ENCODE peak calls at places on chromosomes 7 and 10, in six cellular contexts. One of them, this sample, is unnamed.
A peak's percentile ranks its signal among the peaks of the same experiment; 100 is the strongest.

GRCh38 chr7:105389090-105389650 is 449 bp upstream of the SRPK2 start:
- DNase-seq in A172: peak; percentile 62
- DNase-seq in central memory CD4-positive, alpha-beta T cell: peak; percentile 24
- DNase-seq in GM03348: peak; percentile 83
- DNase-seq in stimulated activated CD8-positive, alpha-beta memory T cell treated with anti-CD3 and anti-CD28 coated beads, Interleukin-15, amount 100 ng/mL, for 1 hour: no peak
- DNase-seq in stimulated activated CD4-positive, alpha-beta T cell treated with anti-CD3 and anti-CD28 coated beads, Interleukin-4, amount 100 ng/mL, for 1 hour: no peak
- DNase-seq in this sample: no peak

GRCh38 chr7:96093435-96093834 is 228.5 kb downstream of the SLC25A13 start:
- DNase-seq in GM03348: peak; percentile 57
- DNase-seq in stimulated activated CD8-positive, alpha-beta memory T cell treated with anti-CD3 and anti-CD28 coated beads, Interleukin-15, amount 100 ng/mL, for 1 hour: no peak
- DNase-seq in central memory CD4-positive, alpha-beta T cell: no peak
- DNase-seq in stimulated activated CD4-positive, alpha-beta T cell treated with anti-CD3 and anti-CD28 coated beads, Interleukin-4, amount 100 ng/mL, for 1 hour: no peak
- DNase-seq in A172: peak; percentile 63
- DNase-seq in this sample: no peak

GRCh38 chr10:129526943-129527342 is 59.9 kb downstream of the MGMT start:
- DNase-seq in GM03348: no peak
- DNase-seq in stimulated activated CD4-positive, alpha-beta T cell treated with anti-CD3 and anti-CD28 coated beads, Interleukin-4, amount 100 ng/mL, for 1 hour: no peak
- DNase-seq in A172: no peak
- DNase-seq in central memory CD4-positive, alpha-beta T cell: no peak
- DNase-seq in stimulated activated CD8-positive, alpha-beta memory T cell treated with anti-CD3 and anti-CD28 coated beads, Interleukin-15, amount 100 ng/mL, for 1 hour: no peak
- DNase-seq in this sample: no peak

GRCh38 chr10:115989621-115990020 is 283.4 kb downstream of the GFRA1 start:
- DNase-seq in A172: no peak
- DNase-seq in stimulated activated CD8-positive, alpha-beta memory T cell treated with anti-CD3 and anti-CD28 coated beads, Interleukin-15, amount 100 ng/mL, for 1 hour: no peak
- DNase-seq in stimulated activated CD4-positive, alpha-beta T cell treated with anti-CD3 and anti-CD28 coated beads, Interleukin-4, amount 100 ng/mL, for 1 hour: no peak
- DNase-seq in central memory CD4-positive, alpha-beta T cell: no peak
- DNase-seq in GM03348: no peak
- DNase-seq in this sample: no peak

GRCh38 chr7:100407285-100408180 is 21.0 kb downstream of the ZCWPW1 start:
- DNase-seq in stimulated activated CD8-positive, alpha-beta memory T cell treated with anti-CD3 and anti-CD28 coated beads, Interleukin-15, amount 100 ng/mL, for 1 hour: no peak
- DNase-seq in A172: peak; percentile 82
- DNase-seq in GM03348: peak; percentile 82
- DNase-seq in central memory CD4-positive, alpha-beta T cell: peak; percentile 49
- DNase-seq in stimulated activated CD4-positive, alpha-beta T cell treated with anti-CD3 and anti-CD28 coated beads, Interleukin-4, amount 100 ng/mL, for 1 hour: peak; percentile 12
- DNase-seq in this sample: peak; percentile 44

GRCh38 chr7:55568613-55569268 is 3.6 kb downstream of the VOPP1 start:
- DNase-seq in A172: no peak
- DNase-seq in GM03348: no peak
- DNase-seq in stimulated activated CD8-positive, alpha-beta memory T cell treated with anti-CD3 and anti-CD28 coated beads, Interleukin-15, amount 100 ng/mL, for 1 hour: no peak
- DNase-seq in stimulated activated CD4-positive, alpha-beta T cell treated with anti-CD3 and anti-CD28 coated beads, Interleukin-4, amount 100 ng/mL, for 1 hour: no peak
- DNase-seq in central memory CD4-positive, alpha-beta T cell: no peak
- DNase-seq in this sample: no peak

GRCh38 chr10:132199854-132200311 is 13.1 kb downstream of the DPYSL4 start:
- DNase-seq in GM03348: no peak
- DNase-seq in stimulated activated CD4-positive, alpha-beta T cell treated with anti-CD3 and anti-CD28 coated beads, Interleukin-4, amount 100 ng/mL, for 1 hour: no peak
- DNase-seq in stimulated activated CD8-positive, alpha-beta memory T cell treated with anti-CD3 and anti-CD28 coated beads, Interleukin-15, amount 100 ng/mL, for 1 hour: no peak
- DNase-seq in central memory CD4-positive, alpha-beta T cell: no peak
- DNase-seq in A172: no peak
- DNase-seq in this sample: no peak

GRCh38 chr7:120272896-120273475 is at the start of gene KCND2:
- DNase-seq in stimulated activated CD4-positive, alpha-beta T cell treated with anti-CD3 and anti-CD28 coated beads, Interleukin-4, amount 100 ng/mL, for 1 hour: no peak
- DNase-seq in central memory CD4-positive, alpha-beta T cell: no peak
- DNase-seq in A172: no peak
- DNase-seq in stimulated activated CD8-positive, alpha-beta memory T cell treated with anti-CD3 and anti-CD28 coated beads, Interleukin-15, amount 100 ng/mL, for 1 hour: no peak
- DNase-seq in GM03348: peak; percentile 50
- DNase-seq in this sample: no peak

GRCh38 chr7:99571768-99572167 is 13.3 kb downstream of the ZNF655 start:
- DNase-seq in central memory CD4-positive, alpha-beta T cell: no peak
- DNase-seq in A172: no peak
- DNase-seq in GM03348: no peak
- DNase-seq in stimulated activated CD4-positive, alpha-beta T cell treated with anti-CD3 and anti-CD28 coated beads, Interleukin-4, amount 100 ng/mL, for 1 hour: no peak
- DNase-seq in stimulated activated CD8-positive, alpha-beta memory T cell treated with anti-CD3 and anti-CD28 coated beads, Interleukin-15, amount 100 ng/mL, for 1 hour: no peak
- DNase-seq in this sample: no peak

GRCh38 chr10:133528296-133528844 is 1.2 kb downstream of the CYP2E1 start:
- DNase-seq in central memory CD4-positive, alpha-beta T cell: no peak
- DNase-seq in A172: no peak
- DNase-seq in stimulated activated CD4-positive, alpha-beta T cell treated with anti-CD3 and anti-CD28 coated beads, Interleukin-4, amount 100 ng/mL, for 1 hour: no peak
- DNase-seq in stimulated activated CD8-positive, alpha-beta memory T cell treated with anti-CD3 and anti-CD28 coated beads, Interleukin-15, amount 100 ng/mL, for 1 hour: no peak
- DNase-seq in GM03348: peak; percentile 25
- DNase-seq in this sample: no peak

GRCh38 chr10:116984202-116984993 is 20.6 kb downstream of the SHTN1 start:
- DNase-seq in stimulated activated CD4-positive, alpha-beta T cell treated with anti-CD3 and anti-CD28 coated beads, Interleukin-4, amount 100 ng/mL, for 1 hour: no peak
- DNase-seq in GM03348: no peak
- DNase-seq in central memory CD4-positive, alpha-beta T cell: no peak
- DNase-seq in stimulated activated CD8-positive, alpha-beta memory T cell treated with anti-CD3 and anti-CD28 coated beads, Interleukin-15, amount 100 ng/mL, for 1 hour: no peak
- DNase-seq in A172: no peak
- DNase-seq in this sample: no peak

GRCh38 chr7:32079530-32079929 is 9.3 kb upstream of the PDE1C start:
- DNase-seq in stimulated activated CD4-positive, alpha-beta T cell treated with anti-CD3 and anti-CD28 coated beads, Interleukin-4, amount 100 ng/mL, for 1 hour: no peak
- DNase-seq in stimulated activated CD8-positive, alpha-beta memory T cell treated with anti-CD3 and anti-CD28 coated beads, Interleukin-15, amount 100 ng/mL, for 1 hour: no peak
- DNase-seq in GM03348: no peak
- DNase-seq in central memory CD4-positive, alpha-beta T cell: no peak
- DNase-seq in A172: no peak
- DNase-seq in this sample: no peak

GRCh38 chr7:358352-358751 is 68.4 kb downstream of the FOXL3 start:
- DNase-seq in A172: no peak
- DNase-seq in GM03348: no peak
- DNase-seq in central memory CD4-positive, alpha-beta T cell: no peak
- DNase-seq in stimulated activated CD4-positive, alpha-beta T cell treated with anti-CD3 and anti-CD28 coated beads, Interleukin-4, amount 100 ng/mL, for 1 hour: peak; percentile 36
- DNase-seq in stimulated activated CD8-positive, alpha-beta memory T cell treated with anti-CD3 and anti-CD28 coated beads, Interleukin-15, amount 100 ng/mL, for 1 hour: no peak
- DNase-seq in this sample: no peak

GRCh38 chr10:17212802-17213204 is 11.3 kb upstream of the TRDMT1 start:
- DNase-seq in GM03348: no peak
- DNase-seq in stimulated activated CD4-positive, alpha-beta T cell treated with anti-CD3 and anti-CD28 coated beads, Interleukin-4, amount 100 ng/mL, for 1 hour: no peak
- DNase-seq in central memory CD4-positive, alpha-beta T cell: no peak
- DNase-seq in A172: no peak
- DNase-seq in stimulated activated CD8-positive, alpha-beta memory T cell treated with anti-CD3 and anti-CD28 coated beads, Interleukin-15, amount 100 ng/mL, for 1 hour: no peak
- DNase-seq in this sample: no peak

GRCh38 chr7:141193066-141193465 is 119.2 kb downstream of the TMEM178B start:
- DNase-seq in A172: no peak
- DNase-seq in stimulated activated CD4-positive, alpha-beta T cell treated with anti-CD3 and anti-CD28 coated beads, Interleukin-4, amount 100 ng/mL, for 1 hour: no peak
- DNase-seq in central memory CD4-positive, alpha-beta T cell: no peak
- DNase-seq in GM03348: no peak
- DNase-seq in stimulated activated CD8-positive, alpha-beta memory T cell treated with anti-CD3 and anti-CD28 coated beads, Interleukin-15, amount 100 ng/mL, for 1 hour: no peak
- DNase-seq in this sample: no peak

GRCh38 chr7:99170730-99171074 is 26.8 kb upstream of the SMURF1 start:
- DNase-seq in A172: no peak
- DNase-seq in stimulated activated CD4-positive, alpha-beta T cell treated with anti-CD3 and anti-CD28 coated beads, Interleukin-4, amount 100 ng/mL, for 1 hour: no peak
- DNase-seq in central memory CD4-positive, alpha-beta T cell: no peak
- DNase-seq in GM03348: no peak
- DNase-seq in stimulated activated CD8-positive, alpha-beta memory T cell treated with anti-CD3 and anti-CD28 coated beads, Interleukin-15, amount 100 ng/mL, for 1 hour: no peak
- DNase-seq in this sample: no peak

GRCh38 chr7:26097837-26098668 is 53.9 kb upstream of the NFE2L3 start:
- DNase-seq in central memory CD4-positive, alpha-beta T cell: no peak
- DNase-seq in stimulated activated CD8-positive, alpha-beta memory T cell treated with anti-CD3 and anti-CD28 coated beads, Interleukin-15, amount 100 ng/mL, for 1 hour: no peak
- DNase-seq in GM03348: no peak
- DNase-seq in stimulated activated CD4-positive, alpha-beta T cell treated with anti-CD3 and anti-CD28 coated beads, Interleukin-4, amount 100 ng/mL, for 1 hour: no peak
- DNase-seq in A172: no peak
- DNase-seq in this sample: no peak

GRCh38 chr10:71621783-71622526 is 97.6 kb downstream of the C10orf105 start:
- DNase-seq in central memory CD4-positive, alpha-beta T cell: no peak
- DNase-seq in stimulated activated CD4-positive, alpha-beta T cell treated with anti-CD3 and anti-CD28 coated beads, Interleukin-4, amount 100 ng/mL, for 1 hour: no peak
- DNase-seq in A172: peak; percentile 72
- DNase-seq in stimulated activated CD8-positive, alpha-beta memory T cell treated with anti-CD3 and anti-CD28 coated beads, Interleukin-15, amount 100 ng/mL, for 1 hour: no peak
- DNase-seq in GM03348: peak; percentile 53
- DNase-seq in this sample: no peak

GRCh38 chr10:132075909-132076577 is 10.3 kb downstream of the JAKMIP3 start:
- DNase-seq in A172: no peak
- DNase-seq in central memory CD4-positive, alpha-beta T cell: no peak
- DNase-seq in stimulated activated CD8-positive, alpha-beta memory T cell treated with anti-CD3 and anti-CD28 coated beads, Interleukin-15, amount 100 ng/mL, for 1 hour: no peak
- DNase-seq in stimulated activated CD4-positive, alpha-beta T cell treated with anti-CD3 and anti-CD28 coated beads, Interleukin-4, amount 100 ng/mL, for 1 hour: no peak
- DNase-seq in GM03348: no peak
- DNase-seq in this sample: no peak

GRCh38 chr10:14592566-14592965 is 182.1 kb downstream of the FAM107B start:
- DNase-seq in central memory CD4-positive, alpha-beta T cell: no peak
- DNase-seq in A172: no peak
- DNase-seq in stimulated activated CD4-positive, alpha-beta T cell treated with anti-CD3 and anti-CD28 coated beads, Interleukin-4, amount 100 ng/mL, for 1 hour: no peak
- DNase-seq in stimulated activated CD8-positive, alpha-beta memory T cell treated with anti-CD3 and anti-CD28 coated beads, Interleukin-15, amount 100 ng/mL, for 1 hour: no peak
- DNase-seq in GM03348: no peak
- DNase-seq in this sample: no peak

GRCh38 chr7:2757904-2758672 is 70.1 kb downstream of the AMZ1 start:
- DNase-seq in GM03348: peak; percentile 91
- DNase-seq in stimulated activated CD8-positive, alpha-beta memory T cell treated with anti-CD3 and anti-CD28 coated beads, Interleukin-15, amount 100 ng/mL, for 1 hour: peak; percentile 7
- DNase-seq in central memory CD4-positive, alpha-beta T cell: peak; percentile 24
- DNase-seq in stimulated activated CD4-positive, alpha-beta T cell treated with anti-CD3 and anti-CD28 coated beads, Interleukin-4, amount 100 ng/mL, for 1 hour: peak; percentile 65
- DNase-seq in A172: peak; percentile 100
- DNase-seq in this sample: no peak

GRCh38 chr10:44822993-44823392 is 88.1 kb upstream of the TMEM72 start:
- DNase-seq in central memory CD4-positive, alpha-beta T cell: no peak
- DNase-seq in A172: no peak
- DNase-seq in stimulated activated CD4-positive, alpha-beta T cell treated with anti-CD3 and anti-CD28 coated beads, Interleukin-4, amount 100 ng/mL, for 1 hour: no peak
- DNase-seq in stimulated activated CD8-positive, alpha-beta memory T cell treated with anti-CD3 and anti-CD28 coated beads, Interleukin-15, amount 100 ng/mL, for 1 hour: no peak
- DNase-seq in GM03348: no peak
- DNase-seq in this sample: no peak

GRCh38 chr7:47764746-47765145 is 182.8 kb upstream of the TNS3 start:
- DNase-seq in stimulated activated CD8-positive, alpha-beta memory T cell treated with anti-CD3 and anti-CD28 coated beads, Interleukin-15, amount 100 ng/mL, for 1 hour: no peak
- DNase-seq in central memory CD4-positive, alpha-beta T cell: no peak
- DNase-seq in GM03348: no peak
- DNase-seq in stimulated activated CD4-positive, alpha-beta T cell treated with anti-CD3 and anti-CD28 coated beads, Interleukin-4, amount 100 ng/mL, for 1 hour: no peak
- DNase-seq in A172: no peak
- DNase-seq in this sample: no peak

GRCh38 chr7:129375221-129375938 is 58.9 kb upstream of the STRIP2 start:
- DNase-seq in A172: no peak
- DNase-seq in GM03348: no peak
- DNase-seq in stimulated activated CD8-positive, alpha-beta memory T cell treated with anti-CD3 and anti-CD28 coated beads, Interleukin-15, amount 100 ng/mL, for 1 hour: no peak
- DNase-seq in stimulated activated CD4-positive, alpha-beta T cell treated with anti-CD3 and anti-CD28 coated beads, Interleukin-4, amount 100 ng/mL, for 1 hour: no peak
- DNase-seq in central memory CD4-positive, alpha-beta T cell: no peak
- DNase-seq in this sample: no peak

This sample was measured in central memory CD8-positive, alpha-beta T cell.